ENCODE peak calls at places on chromosomes 5 and 9, in seven cellular contexts. B is neural progenitor cell; E is Panc1; P is effector memory CD4-positive, alpha-beta T cell; A is H1; W is brain microvascular endothelial cell; O is astrocyte. K is an unnamed sample.

GRCh38 chr5:112869948-112870347 is 8.9 kb downstream of the SRP19 start:
- DNase-seq in E (no peak), A (no peak), B (no peak), P (no peak), W (no peak), O (no peak), K (no peak)

GRCh38 chr9:109060235-109060634 is 46.9 kb upstream of the CTNNAL1 start:
- DNase-seq in B (no peak), P (no peak), O (no peak), W (no peak), E (no peak), A (no peak), K (no peak)

GRCh38 chr9:120878188-120879130 is 1.5 kb upstream of the PHF19 start:
- DNase-seq in W (no peak), B (no peak), P (no peak), E (no peak), A (no peak), O (no peak), K (no peak)

GRCh38 chr5:142547445-142548374 is 138.2 kb downstream of the FGF1 start:
- DNase-seq in P (no peak), E (no peak), A (no peak), W (no peak), B (no peak), O (no peak), K (no peak)

GRCh38 chr5:17180957-17181723 is 36.3 kb upstream of the BASP1 start:
- DNase-seq in O (peak), W (peak), P (no peak), A (no peak), B (no peak), E (peak), K (peak)

GRCh38 chr5:138503487-138504270 is 38.4 kb downstream of the EGR1 start:
- DNase-seq in E (peak), B (peak), A (no peak), O (peak), P (peak), W (peak), K (no peak)

GRCh38 chr9:6889868-6890267 is 132.1 kb downstream of the KDM4C start:
- DNase-seq in W (no peak), P (no peak), O (no peak), B (no peak), E (no peak), A (no peak), K (no peak)

GRCh38 chr9:81411961-81412360 is 277.4 kb downstream of the TLE1 start:
- DNase-seq in O (peak), W (no peak), P (no peak), A (no peak), E (no peak), B (no peak), K (no peak)

GRCh38 chr9:125243792-125244260 is 2.7 kb upstream of the HSPA5 start:
- DNase-seq in B (no peak), O (no peak), E (no peak), W (no peak), P (no peak), A (no peak), K (no peak)

GRCh38 chr9:20726144-20726543 is 42.1 kb downstream of the FOCAD start:
- DNase-seq in O (no peak), P (no peak), E (no peak), A (no peak), B (no peak), W (no peak), K (no peak)

GRCh38 chr5:179438041-179438441 is 92.8 kb upstream of the ADAMTS2 start:
- DNase-seq in A (no peak), W (no peak), B (no peak), E (no peak), O (no peak), P (no peak), K (no peak)

GRCh38 chr5:65721050-65721774 is 697 bp downstream of the SGTB start:
- DNase-seq in B (peak), E (no peak), W (peak), O (peak), A (no peak), P (no peak), K (no peak)

GRCh38 chr5:154129868-154130267 is 60.7 kb upstream of the GALNT10 start:
- DNase-seq in O (no peak), B (no peak), E (no peak), W (no peak), P (no peak), A (no peak), K (no peak)

GRCh38 chr5:171418982-171419662 is at the start of gene FGF18:
- DNase-seq in O (peak), B (peak), P (peak), E (no peak), W (peak), A (peak), K (no peak)

GRCh38 chr9:79687131-79687447 is 115.3 kb downstream of the TLE4 start:
- DNase-seq in W (no peak), E (no peak), O (no peak), B (no peak), P (no peak), A (no peak), K (no peak)

GRCh38 chr5:135878156-135878620 is 17.5 kb downstream of the IL9 start:
- DNase-seq in A (no peak), O (peak), B (no peak), W (no peak), P (no peak), E (no peak), K (peak)

GRCh38 chr5:103582364-103582763 is 19.8 kb upstream of the NUDT12 start:
- DNase-seq in B (peak), A (no peak), E (no peak), P (no peak), O (peak), W (peak), K (peak)

GRCh38 chr5:93894471-93895354 is 153.3 kb upstream of the POU5F2 start:
- DNase-seq in O (no peak), A (no peak), P (no peak), E (no peak), B (no peak), W (peak), K (no peak)

GRCh38 chr5:39661026-39661779 is 236.4 kb upstream of the DAB2 start:
- DNase-seq in E (no peak), O (peak), P (no peak), A (no peak), W (peak), B (no peak), K (no peak)

GRCh38 chr9:92191801-92192200 is 76.6 kb upstream of the SPTLC1 start:
- DNase-seq in W (no peak), O (peak), B (no peak), E (no peak), A (no peak), P (no peak), K (no peak)

GRCh38 chr5:2841208-2841607 is 89.7 kb upstream of the IRX2 start:
- DNase-seq in P (no peak), W (no peak), E (no peak), B (no peak), A (no peak), O (no peak), K (no peak)

GRCh38 chr9:68981825-68982224 is 32.1 kb downstream of the PRKACG start:
- DNase-seq in O (no peak), B (no peak), A (no peak), W (no peak), P (no peak), E (no peak), K (peak)

GRCh38 chr5:151571270-151572173 is 19.6 kb downstream of the FAT2 start:
- DNase-seq in W (no peak), P (no peak), E (no peak), B (no peak), A (no peak), O (no peak), K (no peak)

GRCh38 chr9:19137282-19137681 is 10.0 kb upstream of the PLIN2 start:
- DNase-seq in O (peak), E (no peak), W (peak), B (no peak), P (no peak), A (no peak), K (peak)

GRCh38 chr5:77208507-77209163 is 1.8 kb upstream of the PDE8B start:
- DNase-seq in O (no peak), A (no peak), E (no peak), W (no peak), B (no peak), P (no peak), K (no peak)

GRCh38 chr5:160054047-160054446 is 45.1 kb downstream of the TTC1 start:
- DNase-seq in E (no peak), P (no peak), W (peak), A (no peak), O (peak), B (no peak), K (no peak)

GRCh38 chr9:135480071-135480941 is 724 bp downstream of the PPP1R26 start:
- DNase-seq in W (peak), A (peak), B (peak), E (no peak), O (no peak), P (no peak), K (no peak)

GRCh38 chr5:149337746-149338145 is 7.6 kb upstream of the GRPEL2 start:
- DNase-seq in B (no peak), P (no peak), E (no peak), A (no peak), W (no peak), O (no peak), K (no peak)

GRCh38 chr9:124513374-124513994 is 6.3 kb upstream of the NR5A1 start:
- DNase-seq in O (no peak), A (peak), B (no peak), P (no peak), E (no peak), W (no peak), K (no peak)

GRCh38 chr9:34384368-34385165 is 7.9 kb upstream of the MYORG start:
- DNase-seq in A (no peak), P (no peak), W (no peak), E (no peak), B (no peak), O (no peak), K (no peak)

GRCh38 chr5:76896196-76896595 is 46.4 kb downstream of the S100Z start:
- DNase-seq in P (no peak), A (no peak), B (no peak), O (no peak), W (no peak), E (no peak), K (no peak)

DNA sequence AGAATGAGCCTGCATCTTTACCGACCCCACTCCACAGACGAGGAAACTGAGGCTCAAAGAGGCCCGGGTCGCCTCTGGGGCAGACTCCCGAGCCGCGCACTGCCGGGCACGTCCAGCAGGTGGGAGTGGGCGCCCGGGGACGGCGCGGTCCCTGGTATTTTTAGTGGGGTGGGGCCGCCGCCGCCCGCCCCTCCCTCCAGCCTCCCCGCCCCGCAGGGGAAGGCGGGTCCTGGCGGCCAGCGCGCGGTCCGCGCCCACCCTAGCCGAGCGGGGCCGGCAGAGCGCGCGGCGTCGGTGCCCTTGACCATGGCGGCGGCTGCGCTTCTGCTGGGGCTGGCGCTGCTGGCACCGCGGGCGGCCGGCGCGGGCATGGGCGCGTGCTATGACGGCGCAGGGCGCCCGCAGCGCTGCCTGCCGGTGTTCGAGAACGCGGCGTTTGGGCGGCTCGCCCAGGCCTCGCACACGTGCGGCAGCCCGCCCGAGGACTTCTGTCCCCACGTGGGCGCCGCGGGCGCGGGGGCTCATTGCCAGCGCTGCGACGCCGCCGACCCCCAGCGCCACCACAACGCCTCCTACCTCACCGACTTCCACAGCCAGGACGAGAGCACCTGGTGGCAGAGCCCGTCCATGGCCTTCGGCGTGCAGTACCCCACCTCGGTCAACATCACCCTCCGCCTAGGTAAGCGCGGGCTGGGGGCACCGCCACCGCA is at the start of gene LAMC3:
- DNase-seq in A (peak), O (no peak), B (peak), P (no peak), W (no peak), E (no peak), K (no peak)
- H3K4me3 ChIP-seq in A (peak), O (peak), B (peak), P (no peak), W (no peak), E (peak), K (no peak)

GRCh38 chr9:976258-976804 is at the start of gene DMRT3:
- DNase-seq in P (no peak), O (no peak), B (peak), W (no peak), E (no peak), A (peak), K (no peak)
- H3K4me3 ChIP-seq in P (no peak), O (no peak), B (peak), W (no peak), E (no peak), A (peak), K (peak)

DNA sequence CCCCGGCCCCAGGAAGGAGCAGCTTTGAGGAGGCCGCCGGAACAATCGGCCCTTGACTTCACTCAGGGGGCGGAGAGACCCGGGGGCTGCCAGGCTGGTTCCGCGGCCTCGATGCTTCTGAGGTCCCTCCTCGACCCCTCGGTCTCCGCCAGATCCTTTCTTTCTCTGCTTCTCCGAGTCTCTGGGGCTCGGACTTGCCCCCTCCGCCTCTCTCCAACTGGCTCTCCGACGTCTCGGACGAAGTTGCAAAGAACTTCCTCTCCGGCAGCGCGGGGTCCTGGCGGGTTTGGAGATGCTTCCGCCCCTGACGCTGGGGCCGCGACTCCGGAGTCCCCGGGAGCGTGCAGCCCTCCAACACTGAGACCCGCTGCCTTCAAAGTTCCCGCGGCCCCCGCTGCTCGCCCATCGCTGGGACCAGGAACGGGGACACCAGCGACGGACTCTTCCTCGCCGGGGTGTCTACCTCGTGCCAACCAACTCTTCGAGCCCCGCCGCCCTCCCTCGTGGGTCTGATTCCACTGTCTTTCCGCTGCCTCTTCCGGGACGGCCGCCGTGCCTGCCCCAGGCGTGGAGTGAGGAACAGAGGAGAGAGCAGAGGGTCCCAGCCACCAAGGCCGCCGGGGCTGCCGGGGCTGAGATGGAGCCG is 7.0 kb downstream of the PAX5 start:
- DNase-seq in O (no peak), W (no peak), B (peak), P (no peak), A (peak), E (no peak), K (no peak)
- H3K4me3 ChIP-seq in O (no peak), W (no peak), B (peak), P (peak), A (peak), E (peak), K (no peak)

GRCh38 chr5:174326372-174326771 is 280.9 kb downstream of the NSG2 start:
- DNase-seq in O (no peak), B (no peak), P (no peak), A (no peak), E (no peak), W (no peak), K (no peak)
- H3K4me3 ChIP-seq in O (no peak), B (no peak), P (no peak), A (no peak), E (no peak), W (no peak), K (no peak)

DNA sequence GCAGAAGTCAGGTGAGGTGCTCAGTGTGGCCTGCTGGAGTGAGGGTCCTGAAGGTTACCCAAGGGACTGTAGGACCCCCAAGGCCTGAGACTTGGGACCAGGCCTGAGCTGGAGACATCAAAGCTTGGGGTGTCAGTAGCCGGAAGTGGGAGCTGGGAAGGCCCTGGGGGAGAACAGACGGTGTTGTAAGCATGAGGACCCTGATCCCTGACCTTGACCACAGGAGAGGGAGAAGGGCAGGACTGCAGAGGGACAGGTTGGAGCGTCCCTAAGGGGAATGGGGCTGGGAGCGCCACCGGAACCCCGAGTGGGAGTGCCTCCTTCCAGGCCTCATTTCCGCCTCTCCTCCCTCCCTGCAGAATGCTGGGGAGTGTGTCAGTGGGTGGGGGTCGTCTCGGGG is 533 bp downstream of the TTC16 start:
- DNase-seq in W (no peak), O (no peak), E (no peak), P (no peak), B (no peak), A (no peak), K (no peak)
- H3K4me3 ChIP-seq in W (no peak), O (peak), E (no peak), P (peak), B (no peak), A (no peak), K (no peak)

GRCh38 chr9:127543221-127543620 is 68.9 kb upstream of the STXBP1 start:
- DNase-seq in B (no peak), P (no peak), A (no peak), W (no peak), O (no peak), E (no peak), K (no peak)

GRCh38 chr9:127548352-127548878 is 63.7 kb upstream of the STXBP1 start:
- DNase-seq in P (no peak), A (no peak), B (no peak), E (no peak), W (no peak), O (no peak), K (no peak)

GRCh38 chr9:127543973-127544533 is 68.0 kb upstream of the STXBP1 start:
- DNase-seq in O (no peak), A (no peak), B (no peak), W (no peak), E (no peak), P (no peak), K (no peak)

GRCh38 chr9:127546125-127546832 is 65.8 kb upstream of the STXBP1 start:
- DNase-seq in A (no peak), E (no peak), B (no peak), P (no peak), W (no peak), O (no peak), K (no peak)

GRCh38 chr9:127545196-127546124 is 66.6 kb upstream of the STXBP1 start:
- DNase-seq in W (no peak), B (peak), E (no peak), P (no peak), A (no peak), O (peak), K (peak)
- H3K4me3 ChIP-seq in W (no peak), B (no peak), E (no peak), P (no peak), A (no peak), O (no peak), K (no peak)

GRCh38 chr9:14396171-14396570 is 82.2 kb upstream of the NFIB start:
- DNase-seq in A (no peak), B (no peak), E (no peak), O (no peak), P (no peak), W (no peak), K (no peak)
- H3K4me3 ChIP-seq in A (no peak), B (no peak), E (no peak), O (no peak), P (no peak), W (no peak), K (no peak)

K was measured in kidney epithelial cell.